ENCODE peak calls at places on chromosome 1, in seven cellular contexts. X is HCT116, J is K562, E is GM12878, Y is HepG2, Z is SK-N-SH, O is H1. V is an unnamed sample.

GRCh38 chr1:47262787-47263413 is 30.9 kb upstream of the TAL1 start:
- DNase-seq in X (peak), J (peak), E (no peak), Y (peak), Z (peak), O (no peak), V (peak)

GRCh38 chr1:91830242-91831131 is 55.5 kb downstream of the TGFBR3 start:
- DNase-seq in X (no peak), J (no peak), E (no peak), Y (peak), Z (no peak), O (no peak), V (peak)

GRCh38 chr1:203441811-203442210 is 33.8 kb upstream of the PRELP start:
- DNase-seq in X (no peak), J (no peak), E (no peak), Y (no peak), Z (no peak), O (no peak), V (no peak)

GRCh38 chr1:101039245-101039644 is 13.7 kb upstream of the DPH5 start:
- DNase-seq in X (no peak), J (no peak), E (no peak), Y (no peak), Z (no peak), O (no peak), V (no peak)

GRCh38 chr1:66282885-66283284 is 251.1 kb upstream of the SGIP1 start:
- DNase-seq in X (no peak), J (no peak), E (no peak), Y (no peak), Z (no peak), O (no peak), V (no peak)

GRCh38 chr1:64097859-64098258 is 105.6 kb upstream of the UBE2U start:
- DNase-seq in X (no peak), J (no peak), E (no peak), Y (no peak), Z (no peak), O (no peak), V (no peak)

GRCh38 chr1:183331095-183331742 is 87.0 kb downstream of the NMNAT2 start:
- DNase-seq in X (no peak), J (no peak), E (no peak), Y (peak), Z (peak), O (no peak), V (no peak)

GRCh38 chr1:23184203-23184602 is 15.5 kb upstream of the LUZP1 start:
- DNase-seq in X (no peak), J (no peak), E (no peak), Y (no peak), Z (no peak), O (no peak), V (no peak)

GRCh38 chr1:109299087-109299983 is 7.5 kb downstream of the MYBPHL start:
- DNase-seq in X (no peak), J (no peak), E (no peak), Y (peak), Z (peak), O (no peak), V (no peak)

GRCh38 chr1:79104617-79105016 is 98.1 kb upstream of the ADGRL4 start:
- DNase-seq in X (no peak), J (no peak), E (no peak), Y (no peak), Z (no peak), O (no peak), V (no peak)

GRCh38 chr1:113980120-113980519 is 846 bp downstream of the OLFML3 start:
- DNase-seq in X (no peak), J (no peak), E (no peak), Y (no peak), Z (no peak), O (no peak), V (peak)

GRCh38 chr1:93874025-93874651 is 4.9 kb downstream of the DNTTIP2 start:
- DNase-seq in X (no peak), J (no peak), E (no peak), Y (peak), Z (peak), O (no peak), V (no peak)

GRCh38 chr1:203117611-203118575 is 9.6 kb upstream of the ADORA1 start:
- DNase-seq in X (peak), J (peak), E (no peak), Y (peak), Z (peak), O (peak), V (peak)

GRCh38 chr1:91160363-91161075 is 138.7 kb upstream of the ZNF644 start:
- DNase-seq in X (no peak), J (no peak), E (no peak), Y (no peak), Z (no peak), O (no peak), V (no peak)

GRCh38 chr1:43363283-43363934 is 4.4 kb downstream of the ELOVL1 start:
- DNase-seq in X (no peak), J (no peak), E (no peak), Y (no peak), Z (no peak), O (no peak), V (no peak)

GRCh38 chr1:18886003-18886335 is 16.4 kb downstream of the ALDH4A1 start:
- DNase-seq in X (no peak), J (no peak), E (no peak), Y (no peak), Z (no peak), O (no peak), V (no peak)

GRCh38 chr1:225318706-225319575 is 108.9 kb downstream of the LBR start:
- DNase-seq in X (peak), J (peak), E (peak), Y (peak), Z (peak), O (no peak), V (peak)

GRCh38 chr1:229231754-229232119 is 39.2 kb upstream of the RAB4A start:
- DNase-seq in X (no peak), J (no peak), E (no peak), Y (no peak), Z (no peak), O (no peak), V (peak)

GRCh38 chr1:91148641-91149069 is 126.8 kb upstream of the ZNF644 start:
- DNase-seq in X (no peak), J (no peak), E (no peak), Y (no peak), Z (no peak), O (no peak), V (no peak)

GRCh38 chr1:44700573-44700972 is 26.1 kb downstream of the ARMH1 start:
- DNase-seq in X (no peak), J (no peak), E (no peak), Y (peak), Z (no peak), O (no peak), V (no peak)

GRCh38 chr1:24391882-24392603 is 21.5 kb downstream of the STPG1 start:
- DNase-seq in X (no peak), J (peak), E (peak), Y (peak), Z (peak), O (peak), V (peak)

GRCh38 chr1:58013237-58013636 is 533.3 kb downstream of the OMA1 start:
- DNase-seq in X (no peak), J (no peak), E (no peak), Y (peak), Z (no peak), O (no peak), V (no peak)
- TF ChIP-seq JUND in X (no peak), J (no peak), E (no peak), Y (no peak), Z (no peak), O (no peak), V (no peak)

DNA sequence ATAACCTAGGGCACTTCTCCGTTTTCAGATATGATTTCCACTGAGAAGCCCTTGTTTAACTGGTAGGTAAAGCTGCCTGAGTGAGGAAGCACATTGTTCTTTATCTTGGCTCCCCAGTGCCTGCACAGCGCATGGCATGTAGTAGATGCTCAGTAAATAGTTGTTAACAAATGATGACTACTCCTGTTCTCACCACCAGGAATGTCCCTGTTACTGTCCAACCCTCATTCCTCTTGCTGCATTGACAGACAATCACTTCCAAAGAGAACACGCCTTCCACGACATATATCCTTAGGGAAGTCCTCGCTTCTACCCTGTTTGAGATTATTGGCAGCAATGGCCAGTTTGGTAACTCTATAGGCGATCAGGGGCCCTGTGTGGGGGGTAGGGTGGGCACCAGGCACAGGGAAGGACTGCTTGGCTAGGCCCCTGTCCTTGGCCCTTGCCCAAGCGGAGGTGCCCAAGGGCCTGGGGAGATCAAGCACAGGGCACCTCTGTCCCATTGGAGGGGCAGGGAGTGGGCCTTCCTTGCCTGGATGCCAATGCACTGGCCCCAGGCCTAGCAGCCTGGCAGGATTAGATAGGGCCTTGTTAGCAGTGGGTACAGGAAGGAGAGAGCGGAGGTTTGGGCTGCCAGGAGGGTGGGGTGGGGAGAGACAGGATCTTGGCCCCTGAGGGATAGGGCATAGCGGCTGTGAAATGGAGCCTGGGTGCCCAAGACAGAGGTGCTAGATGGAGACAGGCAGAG is 10.2 kb downstream of the NES start:
- DNase-seq in X (no peak), J (no peak), E (no peak), Y (peak), Z (no peak), O (no peak), V (no peak)
- TF ChIP-seq JUND in X (no peak), J (no peak), E (no peak), Y (no peak), Z (no peak), O (no peak), V (no peak)

GRCh38 chr1:69055223-69055622 is 512.5 kb upstream of the LRRC7 start:
- DNase-seq in X (no peak), J (no peak), E (no peak), Y (no peak), Z (no peak), O (no peak), V (no peak)
- TF ChIP-seq JUND in X (no peak), J (no peak), E (no peak), Y (no peak), Z (no peak), O (no peak), V (no peak)

GRCh38 chr1:46211051-46211450 is 7.9 kb downstream of the LURAP1 start:
- DNase-seq in X (no peak), J (no peak), E (no peak), Y (no peak), Z (no peak), O (no peak), V (no peak)
- TF ChIP-seq JUND in X (no peak), J (no peak), E (no peak), Y (no peak), Z (no peak), O (no peak), V (no peak)